ENCODE peak calls at places on chromosome 4, in ten cellular contexts. N is IMR-90, S is mesendoderm, U is left lung, K is H9, F is GM23248, T is lung, O is Peyer's patch, G is aorta, V is neural progenitor cell. Y is an unnamed sample.

GRCh38 chr4:183485411-183486160 is 19.3 kb upstream of the ING2 start:
- DNase-seq in N (peak), S (no peak), U (no peak), K (no peak), F (peak), T (no peak), O (no peak), G (no peak), V (no peak), Y (no peak)

GRCh38 chr4:152360045-152360410 is 175.9 kb downstream of the FBXW7 start:
- DNase-seq in N (peak), S (no peak), U (no peak), K (no peak), F (peak), T (no peak), O (no peak), G (no peak), V (no peak), Y (no peak)

GRCh38 chr4:78720994-78721677 is 55.0 kb upstream of the BMP2K start:
- DNase-seq in N (no peak), S (no peak), U (no peak), K (no peak), F (no peak), T (peak), O (no peak), G (peak), V (no peak), Y (no peak)

GRCh38 chr4:129968778-129969177 is 872.8 kb downstream of the C4orf33 start:
- DNase-seq in N (no peak), S (no peak), U (no peak), K (no peak), F (no peak), T (no peak), O (no peak), G (no peak), V (no peak), Y (no peak)

GRCh38 chr4:8472689-8473197 is 32.2 kb downstream of the TRMT44 start:
- DNase-seq in N (peak), S (peak), U (no peak), K (no peak), F (peak), T (no peak), O (no peak), G (peak), V (no peak), Y (no peak)

GRCh38 chr4:7392438-7393374 is 42.0 kb downstream of the PSAPL1 start:
- DNase-seq in N (peak), S (peak), U (peak), K (peak), F (peak), T (no peak), O (no peak), G (peak), V (peak), Y (no peak)

GRCh38 chr4:154616731-154617130 is 4.3 kb upstream of the FGG start:
- DNase-seq in N (no peak), S (no peak), U (no peak), K (no peak), F (no peak), T (no peak), O (no peak), G (no peak), V (no peak), Y (no peak)

GRCh38 chr4:165971941-165972340 is 98.9 kb downstream of the TLL1 start:
- DNase-seq in N (no peak), S (no peak), U (no peak), K (no peak), F (no peak), T (no peak), O (no peak), G (no peak), V (no peak), Y (no peak)

GRCh38 chr4:110533940-110534339 is 58.0 kb downstream of the ENPEP start:
- DNase-seq in N (peak), S (peak), U (no peak), K (no peak), F (peak), T (no peak), O (no peak), G (no peak), V (no peak), Y (no peak)

GRCh38 chr4:145739840-145740239 is 59.9 kb downstream of the C4orf51 start:
- DNase-seq in N (no peak), S (peak), U (no peak), K (no peak), F (no peak), T (no peak), O (no peak), G (no peak), V (no peak), Y (no peak)

GRCh38 chr4:95124906-95125504 is 367.2 kb downstream of the BMPR1B start:
- DNase-seq in N (peak), S (peak), U (no peak), K (peak), F (peak), T (no peak), O (no peak), G (no peak), V (peak), Y (no peak)

GRCh38 chr4:185915271-185915670 is 103.3 kb upstream of the SORBS2 start:
- DNase-seq in N (no peak), S (no peak), U (no peak), K (no peak), F (no peak), T (no peak), O (no peak), G (no peak), V (no peak), Y (no peak)

GRCh38 chr4:24598025-24598424 is 13.7 kb upstream of the DHX15 start:
- DNase-seq in N (peak), S (no peak), U (peak), K (no peak), F (no peak), T (peak), O (no peak), G (no peak), V (no peak), Y (no peak)

GRCh38 chr4:153834901-153835300 is 46.0 kb upstream of the SFRP2 start:
- DNase-seq in N (no peak), S (no peak), U (no peak), K (no peak), F (no peak), T (no peak), O (no peak), G (no peak), V (peak), Y (no peak)

GRCh38 chr4:78059938-78060337 is 2.8 kb downstream of the FRAS1 start:
- DNase-seq in N (no peak), S (no peak), U (no peak), K (no peak), F (no peak), T (no peak), O (no peak), G (no peak), V (no peak), Y (no peak)

GRCh38 chr4:151727365-151727764 is 33.4 kb downstream of the GATB start:
- DNase-seq in N (peak), S (no peak), U (no peak), K (no peak), F (peak), T (no peak), O (no peak), G (no peak), V (no peak), Y (no peak)

GRCh38 chr4:18394656-18395055 is 373.1 kb upstream of the LCORL start:
- DNase-seq in N (no peak), S (peak), U (no peak), K (no peak), F (no peak), T (no peak), O (no peak), G (no peak), V (no peak), Y (no peak)

GRCh38 chr4:8729408-8730149 is 137.0 kb downstream of the CPZ start:
- DNase-seq in N (no peak), S (no peak), U (peak), K (peak), F (no peak), T (no peak), O (peak), G (no peak), V (no peak), Y (no peak)

GRCh38 chr4:76856183-76856969 is 41.6 kb downstream of the SOWAHB start:
- DNase-seq in N (peak), S (peak), U (no peak), K (no peak), F (peak), T (no peak), O (no peak), G (no peak), V (no peak), Y (no peak)

GRCh38 chr4:76854858-76855257 is 43.1 kb downstream of the SOWAHB start:
- DNase-seq in N (no peak), S (no peak), U (no peak), K (no peak), F (no peak), T (no peak), O (no peak), G (no peak), V (no peak), Y (no peak)

GRCh38 chr4:76851375-76851774 is 46.6 kb downstream of the SOWAHB start:
- DNase-seq in N (no peak), S (no peak), U (no peak), K (no peak), F (no peak), T (no peak), O (no peak), G (no peak), V (no peak), Y (no peak)

DNA sequence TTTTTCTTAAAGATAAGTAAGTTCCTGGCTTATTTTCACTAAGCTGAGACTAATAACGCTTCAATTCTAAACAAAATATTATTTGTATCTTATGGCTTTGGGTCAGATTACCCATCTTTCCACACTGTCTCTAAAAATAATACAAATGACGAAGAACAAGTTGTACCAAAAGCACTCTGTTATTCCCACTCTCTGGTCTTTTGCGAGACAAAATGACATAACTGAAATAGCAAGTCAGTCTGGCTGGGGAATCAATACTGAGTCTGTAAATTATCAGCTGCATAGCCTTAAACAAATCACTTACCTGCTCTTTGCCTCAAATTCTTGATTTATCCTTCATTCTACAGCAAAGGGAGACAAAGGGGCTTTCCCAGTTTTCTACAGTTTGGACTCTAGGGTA is 40.9 kb downstream of the SOWAHB start:
- DNase-seq in N (no peak), S (no peak), U (no peak), K (no peak), F (no peak), T (no peak), O (no peak), G (no peak), V (no peak), Y (no peak)
- H3K27ac ChIP-seq in N (no peak), S (no peak), U (no peak), K (no peak), F (no peak), T (no peak), O (no peak), G (no peak), V (no peak), Y (no peak)

GRCh38 chr4:41424541-41424940 is 113.4 kb upstream of the LIMCH1 start:
- DNase-seq in N (no peak), S (no peak), U (no peak), K (no peak), F (no peak), T (no peak), O (no peak), G (no peak), V (no peak), Y (no peak)
- H3K27ac ChIP-seq in N (no peak), S (no peak), U (no peak), K (no peak), F (no peak), T (no peak), O (no peak), G (no peak), V (no peak), Y (no peak)

GRCh38 chr4:20761382-20761781 is 61.1 kb downstream of the PACRGL start:
- DNase-seq in N (no peak), S (no peak), U (no peak), K (no peak), F (no peak), T (no peak), O (no peak), G (no peak), V (no peak), Y (no peak)

GRCh38 chr4:20764353-20764752 is 64.1 kb downstream of the PACRGL start:
- DNase-seq in N (peak), S (no peak), U (no peak), K (no peak), F (peak), T (no peak), O (no peak), G (no peak), V (no peak), Y (no peak)

GRCh38 chr4:20760053-20760452 is 59.8 kb downstream of the PACRGL start:
- DNase-seq in N (no peak), S (peak), U (no peak), K (peak), F (peak), T (no peak), O (no peak), G (no peak), V (peak), Y (no peak)

DNA sequence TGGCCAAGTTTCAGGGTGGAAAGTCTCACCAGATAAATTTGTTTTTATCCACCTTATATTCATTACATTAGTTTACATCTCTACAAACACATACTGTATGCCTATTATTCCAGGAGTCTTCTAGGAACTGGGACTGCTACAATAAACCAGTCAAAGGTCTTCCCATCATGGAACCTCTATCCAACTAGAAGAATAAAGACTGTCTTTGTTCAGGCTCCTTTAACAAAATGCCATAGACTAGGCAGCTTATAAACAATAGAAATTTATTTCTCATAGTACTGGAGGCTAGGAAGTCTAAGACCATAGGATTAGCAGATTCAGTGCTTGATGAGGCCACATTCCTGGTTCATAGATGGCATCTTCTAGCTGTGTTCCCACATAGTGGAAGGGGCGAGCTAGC is 61.6 kb downstream of the PACRGL start:
- DNase-seq in N (no peak), S (no peak), U (no peak), K (no peak), F (no peak), T (no peak), O (no peak), G (no peak), V (no peak), Y (no peak)
- H3K27ac ChIP-seq in N (no peak), S (no peak), U (no peak), K (no peak), F (no peak), T (no peak), O (no peak), G (no peak), V (no peak), Y (no peak)

GRCh38 chr4:57631147-57631546 is 521.0 kb upstream of the IGFBP7 start:
- DNase-seq in N (no peak), S (no peak), U (no peak), K (no peak), F (no peak), T (no peak), O (no peak), G (no peak), V (no peak), Y (no peak)
- H3K27ac ChIP-seq in N (no peak), S (no peak), U (no peak), K (no peak), F (no peak), T (no peak), O (no peak), G (no peak), V (no peak), Y (no peak)

GRCh38 chr4:3436048-3436797 is 5.5 kb upstream of the HGFAC start:
- DNase-seq in N (no peak), S (no peak), U (peak), K (no peak), F (no peak), T (no peak), O (no peak), G (no peak), V (no peak), Y (no peak)

GRCh38 chr4:3435684-3435956 is 6.1 kb upstream of the HGFAC start:
- DNase-seq in N (no peak), S (no peak), U (no peak), K (no peak), F (no peak), T (no peak), O (no peak), G (no peak), V (no peak), Y (no peak)

GRCh38 chr4:3437582-3437936 is 4.2 kb upstream of the HGFAC start:
- DNase-seq in N (no peak), S (no peak), U (peak), K (no peak), F (no peak), T (no peak), O (no peak), G (peak), V (no peak), Y (no peak)

GRCh38 chr4:3437998-3438846 is 3.5 kb upstream of the HGFAC start:
- DNase-seq in N (no peak), S (no peak), U (peak), K (no peak), F (no peak), T (no peak), O (no peak), G (peak), V (no peak), Y (no peak)

DNA sequence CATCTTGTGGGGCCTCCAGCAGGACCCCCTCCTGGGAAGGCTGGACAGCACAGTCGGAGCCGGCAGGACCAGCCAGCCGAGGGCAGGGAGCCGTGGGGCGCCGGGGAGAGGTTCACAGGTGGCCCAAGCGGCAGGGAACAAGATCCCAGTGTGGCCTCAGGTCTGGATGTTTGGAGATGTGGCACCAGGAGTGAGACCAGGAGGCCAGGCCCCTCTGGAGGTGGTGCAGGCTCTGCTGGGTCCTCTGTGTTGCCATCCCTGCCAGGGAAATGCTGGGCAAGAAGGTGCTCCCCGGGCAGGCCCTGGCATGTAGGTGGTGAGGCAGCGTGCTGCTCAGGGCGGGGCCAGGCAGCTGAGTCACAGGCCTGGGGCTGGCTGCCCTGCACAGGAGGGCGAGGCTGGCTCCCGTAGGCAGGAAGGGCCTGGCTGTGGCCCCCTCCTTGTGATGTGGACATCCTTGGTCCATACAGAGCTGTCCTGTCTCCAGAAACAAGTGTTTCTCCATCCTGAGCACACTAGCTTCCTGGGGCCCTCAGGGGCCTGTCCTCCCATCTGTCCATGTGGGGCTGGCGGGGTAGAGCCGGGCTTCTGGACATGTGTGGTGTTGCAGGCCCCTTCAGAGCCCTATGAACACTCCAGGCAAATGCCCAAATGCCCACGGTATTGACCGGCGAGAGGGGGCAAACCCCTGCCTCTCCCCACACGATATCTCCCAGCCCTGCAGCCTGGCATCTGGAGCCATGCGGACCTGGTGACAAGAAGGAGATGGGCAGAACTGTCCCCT is 4.8 kb upstream of the HGFAC start:
- DNase-seq in N (peak), S (no peak), U (peak), K (no peak), F (peak), T (peak), O (no peak), G (peak), V (no peak), Y (no peak)
- H3K27ac ChIP-seq in N (peak), S (no peak), U (no peak), K (no peak), F (no peak), T (no peak), O (no peak), G (no peak), V (no peak), Y (no peak)